ENCODE peak calls at places on chromosome 17, in eight cellular contexts. One of them, this sample, is unnamed.

GRCh38 chr17:67400193-67400592 is 23.1 kb downstream of the PITPNC1 start:
- DNase-seq in activated CD8-positive, alpha-beta T cell treated with anti-CD3 and anti-CD28 coated beads, Interleukin-2, amount 10 ng/mL, durations not matched to agents 7 days and 5 days: no peak
- DNase-seq in T-helper 1 cell: no peak
- DNase-seq in LoVo: no peak
- DNase-seq in chondrocyte: no peak
- DNase-seq in ELR: no peak
- DNase-seq in heart right ventricle: no peak
- DNase-seq in activated CD4-positive, alpha-beta T cell treated with anti-CD3 and anti-CD28 coated beads, Interleukin-2, amount 50 U/mL, for 1 hour: no peak
- DNase-seq in this sample: no peak

GRCh38 chr17:74646231-74646630 is 22.7 kb upstream of the CD300E start:
- DNase-seq in activated CD8-positive, alpha-beta T cell treated with anti-CD3 and anti-CD28 coated beads, Interleukin-2, amount 10 ng/mL, durations not matched to agents 7 days and 5 days: no peak
- DNase-seq in T-helper 1 cell: no peak
- DNase-seq in LoVo: no peak
- DNase-seq in chondrocyte: no peak
- DNase-seq in ELR: peak
- DNase-seq in heart right ventricle: no peak
- DNase-seq in activated CD4-positive, alpha-beta T cell treated with anti-CD3 and anti-CD28 coated beads, Interleukin-2, amount 50 U/mL, for 1 hour: no peak
- DNase-seq in this sample: no peak

GRCh38 chr17:67376509-67376891 is 581 bp upstream of the PITPNC1 start:
- DNase-seq in activated CD8-positive, alpha-beta T cell treated with anti-CD3 and anti-CD28 coated beads, Interleukin-2, amount 10 ng/mL, durations not matched to agents 7 days and 5 days: peak
- DNase-seq in T-helper 1 cell: no peak
- DNase-seq in LoVo: no peak
- DNase-seq in chondrocyte: no peak
- DNase-seq in ELR: peak
- DNase-seq in heart right ventricle: no peak
- DNase-seq in activated CD4-positive, alpha-beta T cell treated with anti-CD3 and anti-CD28 coated beads, Interleukin-2, amount 50 U/mL, for 1 hour: no peak
- DNase-seq in this sample: no peak

GRCh38 chr17:8100149-8100548 is 12.6 kb upstream of the ALOX12B start:
- DNase-seq in activated CD8-positive, alpha-beta T cell treated with anti-CD3 and anti-CD28 coated beads, Interleukin-2, amount 10 ng/mL, durations not matched to agents 7 days and 5 days: no peak
- DNase-seq in T-helper 1 cell: no peak
- DNase-seq in LoVo: no peak
- DNase-seq in chondrocyte: no peak
- DNase-seq in ELR: no peak
- DNase-seq in heart right ventricle: no peak
- DNase-seq in activated CD4-positive, alpha-beta T cell treated with anti-CD3 and anti-CD28 coated beads, Interleukin-2, amount 50 U/mL, for 1 hour: no peak
- DNase-seq in this sample: no peak

GRCh38 chr17:27690882-27691281 is 59.9 kb downstream of the LGALS9 start:
- DNase-seq in activated CD8-positive, alpha-beta T cell treated with anti-CD3 and anti-CD28 coated beads, Interleukin-2, amount 10 ng/mL, durations not matched to agents 7 days and 5 days: no peak
- DNase-seq in T-helper 1 cell: no peak
- DNase-seq in LoVo: no peak
- DNase-seq in chondrocyte: no peak
- DNase-seq in ELR: no peak
- DNase-seq in heart right ventricle: no peak
- DNase-seq in activated CD4-positive, alpha-beta T cell treated with anti-CD3 and anti-CD28 coated beads, Interleukin-2, amount 50 U/mL, for 1 hour: no peak
- DNase-seq in this sample: no peak

GRCh38 chr17:78223061-78223460 is 8.4 kb upstream of the TMEM235 start:
- DNase-seq in activated CD8-positive, alpha-beta T cell treated with anti-CD3 and anti-CD28 coated beads, Interleukin-2, amount 10 ng/mL, durations not matched to agents 7 days and 5 days: no peak
- DNase-seq in T-helper 1 cell: no peak
- DNase-seq in LoVo: no peak
- DNase-seq in chondrocyte: no peak
- DNase-seq in ELR: no peak
- DNase-seq in heart right ventricle: no peak
- DNase-seq in activated CD4-positive, alpha-beta T cell treated with anti-CD3 and anti-CD28 coated beads, Interleukin-2, amount 50 U/mL, for 1 hour: no peak
- DNase-seq in this sample: no peak

GRCh38 chr17:3796822-3797170 is 4.2 kb downstream of the ITGAE start:
- DNase-seq in activated CD8-positive, alpha-beta T cell treated with anti-CD3 and anti-CD28 coated beads, Interleukin-2, amount 10 ng/mL, durations not matched to agents 7 days and 5 days: no peak
- DNase-seq in T-helper 1 cell: no peak
- DNase-seq in LoVo: no peak
- DNase-seq in chondrocyte: no peak
- DNase-seq in ELR: no peak
- DNase-seq in heart right ventricle: no peak
- DNase-seq in activated CD4-positive, alpha-beta T cell treated with anti-CD3 and anti-CD28 coated beads, Interleukin-2, amount 50 U/mL, for 1 hour: peak
- DNase-seq in this sample: no peak

GRCh38 chr17:12664894-12665262 is 812 bp upstream of the MYOCD start:
- DNase-seq in activated CD8-positive, alpha-beta T cell treated with anti-CD3 and anti-CD28 coated beads, Interleukin-2, amount 10 ng/mL, durations not matched to agents 7 days and 5 days: no peak
- DNase-seq in T-helper 1 cell: no peak
- DNase-seq in LoVo: no peak
- DNase-seq in chondrocyte: no peak
- DNase-seq in ELR: peak
- DNase-seq in heart right ventricle: no peak
- DNase-seq in activated CD4-positive, alpha-beta T cell treated with anti-CD3 and anti-CD28 coated beads, Interleukin-2, amount 50 U/mL, for 1 hour: no peak
- DNase-seq in this sample: no peak

GRCh38 chr17:49197346-49197998 is 12.9 kb downstream of the GNGT2 start:
- DNase-seq in activated CD8-positive, alpha-beta T cell treated with anti-CD3 and anti-CD28 coated beads, Interleukin-2, amount 10 ng/mL, durations not matched to agents 7 days and 5 days: no peak
- DNase-seq in T-helper 1 cell: no peak
- DNase-seq in LoVo: peak
- DNase-seq in chondrocyte: no peak
- DNase-seq in ELR: peak
- DNase-seq in heart right ventricle: no peak
- DNase-seq in activated CD4-positive, alpha-beta T cell treated with anti-CD3 and anti-CD28 coated beads, Interleukin-2, amount 50 U/mL, for 1 hour: no peak
- DNase-seq in this sample: no peak

GRCh38 chr17:67563692-67564228 is 154.0 kb upstream of the NOL11 start:
- DNase-seq in activated CD8-positive, alpha-beta T cell treated with anti-CD3 and anti-CD28 coated beads, Interleukin-2, amount 10 ng/mL, durations not matched to agents 7 days and 5 days: no peak
- DNase-seq in T-helper 1 cell: no peak
- DNase-seq in LoVo: no peak
- DNase-seq in chondrocyte: no peak
- DNase-seq in ELR: no peak
- DNase-seq in heart right ventricle: no peak
- DNase-seq in activated CD4-positive, alpha-beta T cell treated with anti-CD3 and anti-CD28 coated beads, Interleukin-2, amount 50 U/mL, for 1 hour: no peak
- DNase-seq in this sample: no peak

GRCh38 chr17:57733085-57733484 is 12.0 kb downstream of the CCDC182 start:
- DNase-seq in activated CD8-positive, alpha-beta T cell treated with anti-CD3 and anti-CD28 coated beads, Interleukin-2, amount 10 ng/mL, durations not matched to agents 7 days and 5 days: no peak
- DNase-seq in T-helper 1 cell: no peak
- DNase-seq in LoVo: no peak
- DNase-seq in chondrocyte: no peak
- DNase-seq in ELR: no peak
- DNase-seq in heart right ventricle: no peak
- DNase-seq in activated CD4-positive, alpha-beta T cell treated with anti-CD3 and anti-CD28 coated beads, Interleukin-2, amount 50 U/mL, for 1 hour: no peak
- DNase-seq in this sample: no peak

GRCh38 chr17:78184868-78185267 is 2.0 kb downstream of the TK1 start:
- DNase-seq in activated CD8-positive, alpha-beta T cell treated with anti-CD3 and anti-CD28 coated beads, Interleukin-2, amount 10 ng/mL, durations not matched to agents 7 days and 5 days: no peak
- DNase-seq in T-helper 1 cell: no peak
- DNase-seq in LoVo: no peak
- DNase-seq in chondrocyte: no peak
- DNase-seq in ELR: no peak
- DNase-seq in heart right ventricle: no peak
- DNase-seq in activated CD4-positive, alpha-beta T cell treated with anti-CD3 and anti-CD28 coated beads, Interleukin-2, amount 50 U/mL, for 1 hour: no peak
- DNase-seq in this sample: no peak

GRCh38 chr17:19262650-19263620 is 25.8 kb downstream of the EPN2 start:
- DNase-seq in activated CD8-positive, alpha-beta T cell treated with anti-CD3 and anti-CD28 coated beads, Interleukin-2, amount 10 ng/mL, durations not matched to agents 7 days and 5 days: no peak
- DNase-seq in T-helper 1 cell: no peak
- DNase-seq in LoVo: no peak
- DNase-seq in chondrocyte: no peak
- DNase-seq in ELR: peak
- DNase-seq in heart right ventricle: no peak
- DNase-seq in activated CD4-positive, alpha-beta T cell treated with anti-CD3 and anti-CD28 coated beads, Interleukin-2, amount 50 U/mL, for 1 hour: no peak
- DNase-seq in this sample: no peak

GRCh38 chr17:58310511-58311428 is 17.8 kb downstream of the TSPOAP1 start:
- DNase-seq in activated CD8-positive, alpha-beta T cell treated with anti-CD3 and anti-CD28 coated beads, Interleukin-2, amount 10 ng/mL, durations not matched to agents 7 days and 5 days: peak
- DNase-seq in T-helper 1 cell: no peak
- DNase-seq in LoVo: no peak
- DNase-seq in chondrocyte: peak
- DNase-seq in ELR: no peak
- DNase-seq in heart right ventricle: no peak
- DNase-seq in activated CD4-positive, alpha-beta T cell treated with anti-CD3 and anti-CD28 coated beads, Interleukin-2, amount 50 U/mL, for 1 hour: no peak
- DNase-seq in this sample: no peak

GRCh38 chr17:75356260-75356937 is 49.1 kb downstream of the GRB2 start:
- DNase-seq in activated CD8-positive, alpha-beta T cell treated with anti-CD3 and anti-CD28 coated beads, Interleukin-2, amount 10 ng/mL, durations not matched to agents 7 days and 5 days: no peak
- DNase-seq in T-helper 1 cell: no peak
- DNase-seq in LoVo: no peak
- DNase-seq in chondrocyte: no peak
- DNase-seq in ELR: no peak
- DNase-seq in heart right ventricle: no peak
- DNase-seq in activated CD4-positive, alpha-beta T cell treated with anti-CD3 and anti-CD28 coated beads, Interleukin-2, amount 50 U/mL, for 1 hour: no peak
- DNase-seq in this sample: no peak

GRCh38 chr17:17570207-17570797 is 21.2 kb downstream of the PEMT start:
- DNase-seq in activated CD8-positive, alpha-beta T cell treated with anti-CD3 and anti-CD28 coated beads, Interleukin-2, amount 10 ng/mL, durations not matched to agents 7 days and 5 days: no peak
- DNase-seq in T-helper 1 cell: no peak
- DNase-seq in LoVo: peak
- DNase-seq in chondrocyte: no peak
- DNase-seq in ELR: peak
- DNase-seq in heart right ventricle: peak
- DNase-seq in activated CD4-positive, alpha-beta T cell treated with anti-CD3 and anti-CD28 coated beads, Interleukin-2, amount 50 U/mL, for 1 hour: no peak
- DNase-seq in this sample: no peak

GRCh38 chr17:1473170-1473569 is 17.1 kb upstream of the CRK start:
- DNase-seq in activated CD8-positive, alpha-beta T cell treated with anti-CD3 and anti-CD28 coated beads, Interleukin-2, amount 10 ng/mL, durations not matched to agents 7 days and 5 days: peak
- DNase-seq in T-helper 1 cell: no peak
- DNase-seq in LoVo: no peak
- DNase-seq in chondrocyte: no peak
- DNase-seq in ELR: no peak
- DNase-seq in heart right ventricle: no peak
- DNase-seq in activated CD4-positive, alpha-beta T cell treated with anti-CD3 and anti-CD28 coated beads, Interleukin-2, amount 50 U/mL, for 1 hour: no peak
- DNase-seq in this sample: no peak

GRCh38 chr17:79658811-79659207 is 48.0 kb upstream of the RBFOX3 start:
- DNase-seq in activated CD8-positive, alpha-beta T cell treated with anti-CD3 and anti-CD28 coated beads, Interleukin-2, amount 10 ng/mL, durations not matched to agents 7 days and 5 days: no peak
- DNase-seq in T-helper 1 cell: no peak
- DNase-seq in LoVo: no peak
- DNase-seq in chondrocyte: no peak
- DNase-seq in ELR: peak
- DNase-seq in heart right ventricle: no peak
- DNase-seq in activated CD4-positive, alpha-beta T cell treated with anti-CD3 and anti-CD28 coated beads, Interleukin-2, amount 50 U/mL, for 1 hour: no peak
- DNase-seq in this sample: no peak

GRCh38 chr17:51371732-51372151 is 111.4 kb downstream of the UTP18 start:
- DNase-seq in activated CD8-positive, alpha-beta T cell treated with anti-CD3 and anti-CD28 coated beads, Interleukin-2, amount 10 ng/mL, durations not matched to agents 7 days and 5 days: peak
- DNase-seq in T-helper 1 cell: no peak
- DNase-seq in LoVo: peak
- DNase-seq in chondrocyte: no peak
- DNase-seq in ELR: peak
- DNase-seq in heart right ventricle: peak
- DNase-seq in activated CD4-positive, alpha-beta T cell treated with anti-CD3 and anti-CD28 coated beads, Interleukin-2, amount 50 U/mL, for 1 hour: peak
- DNase-seq in this sample: peak

GRCh38 chr17:29113334-29113733 is 66.9 kb downstream of the MYO18A start:
- DNase-seq in activated CD8-positive, alpha-beta T cell treated with anti-CD3 and anti-CD28 coated beads, Interleukin-2, amount 10 ng/mL, durations not matched to agents 7 days and 5 days: no peak
- DNase-seq in T-helper 1 cell: no peak
- DNase-seq in LoVo: no peak
- DNase-seq in chondrocyte: no peak
- DNase-seq in ELR: no peak
- DNase-seq in heart right ventricle: no peak
- DNase-seq in activated CD4-positive, alpha-beta T cell treated with anti-CD3 and anti-CD28 coated beads, Interleukin-2, amount 50 U/mL, for 1 hour: no peak
- DNase-seq in this sample: no peak

GRCh38 chr17:79587421-79587820 is 23.4 kb downstream of the RBFOX3 start:
- DNase-seq in activated CD8-positive, alpha-beta T cell treated with anti-CD3 and anti-CD28 coated beads, Interleukin-2, amount 10 ng/mL, durations not matched to agents 7 days and 5 days: no peak
- DNase-seq in T-helper 1 cell: no peak
- DNase-seq in LoVo: no peak
- DNase-seq in chondrocyte: no peak
- DNase-seq in ELR: no peak
- DNase-seq in heart right ventricle: no peak
- DNase-seq in activated CD4-positive, alpha-beta T cell treated with anti-CD3 and anti-CD28 coated beads, Interleukin-2, amount 50 U/mL, for 1 hour: no peak
- DNase-seq in this sample: no peak

GRCh38 chr17:40473573-40474365 is 27.7 kb downstream of the TNS4 start:
- DNase-seq in activated CD8-positive, alpha-beta T cell treated with anti-CD3 and anti-CD28 coated beads, Interleukin-2, amount 10 ng/mL, durations not matched to agents 7 days and 5 days: no peak
- DNase-seq in T-helper 1 cell: no peak
- DNase-seq in LoVo: no peak
- DNase-seq in chondrocyte: no peak
- DNase-seq in ELR: no peak
- DNase-seq in heart right ventricle: no peak
- DNase-seq in activated CD4-positive, alpha-beta T cell treated with anti-CD3 and anti-CD28 coated beads, Interleukin-2, amount 50 U/mL, for 1 hour: no peak
- DNase-seq in this sample: no peak

GRCh38 chr17:44905006-44906000 is 6.1 kb upstream of the EFTUD2 start:
- DNase-seq in activated CD8-positive, alpha-beta T cell treated with anti-CD3 and anti-CD28 coated beads, Interleukin-2, amount 10 ng/mL, durations not matched to agents 7 days and 5 days: no peak
- DNase-seq in T-helper 1 cell: no peak
- DNase-seq in LoVo: no peak
- DNase-seq in chondrocyte: peak
- DNase-seq in ELR: no peak
- DNase-seq in heart right ventricle: no peak
- DNase-seq in activated CD4-positive, alpha-beta T cell treated with anti-CD3 and anti-CD28 coated beads, Interleukin-2, amount 50 U/mL, for 1 hour: no peak
- DNase-seq in this sample: no peak

GRCh38 chr17:2250140-2251095 is 53.2 kb downstream of the SMG6 start:
- DNase-seq in activated CD8-positive, alpha-beta T cell treated with anti-CD3 and anti-CD28 coated beads, Interleukin-2, amount 10 ng/mL, durations not matched to agents 7 days and 5 days: peak
- DNase-seq in T-helper 1 cell: no peak
- DNase-seq in LoVo: no peak
- DNase-seq in chondrocyte: no peak
- DNase-seq in ELR: peak
- DNase-seq in heart right ventricle: no peak
- DNase-seq in activated CD4-positive, alpha-beta T cell treated with anti-CD3 and anti-CD28 coated beads, Interleukin-2, amount 50 U/mL, for 1 hour: peak
- DNase-seq in this sample: no peak

GRCh38 chr17:74632196-74632540 is 8.6 kb upstream of the CD300E start:
- DNase-seq in activated CD8-positive, alpha-beta T cell treated with anti-CD3 and anti-CD28 coated beads, Interleukin-2, amount 10 ng/mL, durations not matched to agents 7 days and 5 days: no peak
- DNase-seq in T-helper 1 cell: no peak
- DNase-seq in LoVo: no peak
- DNase-seq in chondrocyte: no peak
- DNase-seq in ELR: no peak
- DNase-seq in heart right ventricle: no peak
- DNase-seq in activated CD4-positive, alpha-beta T cell treated with anti-CD3 and anti-CD28 coated beads, Interleukin-2, amount 50 U/mL, for 1 hour: no peak
- DNase-seq in this sample: no peak

GRCh38 chr17:338442-339192 is 14.0 kb downstream of the RPH3AL start:
- DNase-seq in activated CD8-positive, alpha-beta T cell treated with anti-CD3 and anti-CD28 coated beads, Interleukin-2, amount 10 ng/mL, durations not matched to agents 7 days and 5 days: no peak
- DNase-seq in T-helper 1 cell: no peak
- DNase-seq in LoVo: no peak
- DNase-seq in chondrocyte: no peak
- DNase-seq in ELR: no peak
- DNase-seq in heart right ventricle: no peak
- DNase-seq in activated CD4-positive, alpha-beta T cell treated with anti-CD3 and anti-CD28 coated beads, Interleukin-2, amount 50 U/mL, for 1 hour: no peak
- DNase-seq in this sample: no peak

GRCh38 chr17:35094902-35095301 is 24.8 kb downstream of the RAD51D start:
- DNase-seq in activated CD8-positive, alpha-beta T cell treated with anti-CD3 and anti-CD28 coated beads, Interleukin-2, amount 10 ng/mL, durations not matched to agents 7 days and 5 days: no peak
- DNase-seq in T-helper 1 cell: no peak
- DNase-seq in LoVo: no peak
- DNase-seq in chondrocyte: no peak
- DNase-seq in ELR: peak
- DNase-seq in heart right ventricle: no peak
- DNase-seq in activated CD4-positive, alpha-beta T cell treated with anti-CD3 and anti-CD28 coated beads, Interleukin-2, amount 50 U/mL, for 1 hour: no peak
- DNase-seq in this sample: no peak